ENCODE peak calls at places on chromosomes 3 and 15, in ten cellular contexts. I, Z, A, Y, M, H, J, W, G and N are unnamed samples.

GRCh38 chr15:98035577-98036010 is 75.1 kb downstream of the ARRDC4 start:
- DNase-seq in H (no peak), Y (no peak), J (no peak), I (no peak), A (no peak), Z (no peak), G (no peak), W (no peak), M (peak), N (no peak)

GRCh38 chr3:156509209-156510174 is 45.4 kb downstream of the SSR3 start:
- DNase-seq in I (peak), W (peak), J (no peak), Z (no peak), H (peak), A (no peak), Y (no peak), M (peak), G (no peak), N (no peak)

GRCh38 chr3:106004137-106004600 is 135.4 kb upstream of the CBLB start:
- DNase-seq in W (peak), M (peak), G (no peak), Z (no peak), J (no peak), Y (no peak), I (no peak), H (peak), A (no peak), N (no peak)

GRCh38 chr3:114527036-114527644 is 233.3 kb downstream of the TIGIT start:
- DNase-seq in I (peak), Z (no peak), W (peak), G (no peak), Y (no peak), M (peak), H (no peak), A (no peak), J (no peak), N (no peak)

GRCh38 chr15:28106294-28107110 is 7.4 kb upstream of the OCA2 start:
- DNase-seq in I (no peak), Y (peak), M (no peak), A (peak), J (no peak), Z (no peak), G (no peak), W (no peak), H (no peak), N (no peak)

GRCh38 chr3:54967586-54968244 is 39.9 kb upstream of the LRTM1 start:
- DNase-seq in I (no peak), H (peak), M (no peak), J (no peak), Z (no peak), Y (no peak), G (no peak), A (no peak), W (no peak), N (no peak)

GRCh38 chr3:177516130-177517011 is 319.1 kb upstream of the TBL1XR1 start:
- DNase-seq in Z (peak), W (peak), G (no peak), A (no peak), I (no peak), M (no peak), Y (peak), J (no peak), H (peak), N (no peak)

GRCh38 chr3:64266065-64266874 is 41.0 kb upstream of the PRICKLE2 start:
- DNase-seq in I (no peak), G (no peak), Y (no peak), H (peak), J (no peak), M (peak), Z (no peak), A (no peak), W (peak), N (no peak)

GRCh38 chr3:78972617-78973301 is 795.0 kb downstream of the ROBO1 start:
- DNase-seq in G (no peak), A (no peak), H (no peak), Z (no peak), J (no peak), I (peak), W (no peak), Y (no peak), M (peak), N (no peak)

GRCh38 chr15:94535298-94536048 is 304.1 kb downstream of the MCTP2 start:
- DNase-seq in G (no peak), J (no peak), M (no peak), Y (no peak), A (no peak), I (no peak), Z (no peak), W (no peak), H (no peak), N (no peak)
- TF ChIP-seq CTCF in G (no peak), J (no peak), M (no peak), Y (no peak), A (no peak), I (no peak), Z (no peak), W (no peak), H (no peak), N (no peak)

GRCh38 chr3:157700405-157700804 is 197.2 kb upstream of the VEPH1 start:
- DNase-seq in I (no peak), H (no peak), A (no peak), J (no peak), Y (no peak), W (peak), G (no peak), Z (no peak), M (peak), N (no peak)
- TF ChIP-seq CTCF in I (no peak), H (peak), A (no peak), J (no peak), Y (no peak), W (peak), G (no peak), Z (no peak), M (no peak), N (no peak)

GRCh38 chr15:29435811-29436210 is 166.2 kb upstream of the NSMCE3 start:
- DNase-seq in A (no peak), W (no peak), J (no peak), I (no peak), Z (no peak), H (no peak), M (no peak), G (no peak), Y (no peak), N (no peak)

GRCh38 chr15:29442532-29442931 is 172.9 kb upstream of the NSMCE3 start:
- DNase-seq in Z (no peak), M (no peak), A (no peak), W (no peak), Y (no peak), I (no peak), J (no peak), H (no peak), G (no peak), N (no peak)

GRCh38 chr15:29437888-29438713 is 168.5 kb upstream of the NSMCE3 start:
- DNase-seq in A (no peak), Y (no peak), W (no peak), J (no peak), G (peak), I (no peak), Z (no peak), H (no peak), M (no peak), N (no peak)

GRCh38 chr15:29440541-29440940 is 170.9 kb upstream of the NSMCE3 start:
- DNase-seq in A (no peak), I (no peak), G (peak), J (no peak), W (no peak), M (no peak), Z (no peak), H (no peak), Y (no peak), N (no peak)

DNA sequence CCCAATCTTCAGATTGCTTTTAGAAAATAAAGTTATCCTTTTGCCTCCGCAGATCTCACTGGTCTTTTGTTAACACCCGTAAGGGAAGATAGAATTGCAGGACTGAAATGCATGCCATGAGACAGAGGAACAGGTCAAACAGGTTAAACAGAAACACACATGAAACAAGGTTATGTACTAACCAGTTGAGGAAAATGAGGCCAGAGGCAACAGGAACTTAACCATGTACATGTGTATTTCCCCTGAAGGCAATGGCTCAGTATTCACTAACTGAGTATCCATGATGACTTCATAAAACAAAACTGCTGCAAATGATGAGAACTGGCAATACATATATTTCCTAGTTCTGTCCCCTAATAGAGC is 169.1 kb upstream of the NSMCE3 start:
- DNase-seq in H (no peak), M (no peak), G (no peak), A (no peak), I (no peak), J (no peak), W (no peak), Y (no peak), Z (no peak), N (no peak)
- TF ChIP-seq CTCF in H (no peak), M (no peak), G (no peak), A (no peak), I (no peak), J (no peak), W (no peak), Y (no peak), Z (no peak), N (no peak)

GRCh38 chr15:76953913-76954312 is 22.4 kb downstream of the RCN2 start:
- DNase-seq in G (no peak), I (no peak), H (no peak), J (no peak), Z (no peak), M (no peak), W (no peak), A (no peak), Y (no peak), N (no peak)

GRCh38 chr15:76954744-76955143 is 23.2 kb downstream of the RCN2 start:
- DNase-seq in G (no peak), Y (no peak), W (no peak), Z (no peak), M (no peak), A (no peak), I (no peak), J (no peak), H (no peak), N (no peak)

GRCh38 chr15:76945494-76945893 is 13.9 kb downstream of the RCN2 start:
- DNase-seq in Y (no peak), Z (no peak), H (peak), J (no peak), I (no peak), A (no peak), M (no peak), W (no peak), G (no peak), N (no peak)

GRCh38 chr15:76947454-76947853 is 15.9 kb downstream of the RCN2 start:
- DNase-seq in I (no peak), M (no peak), G (no peak), J (no peak), A (no peak), Z (no peak), Y (no peak), W (no peak), H (no peak), N (no peak)

GRCh38 chr15:76951161-76951714 is 19.7 kb downstream of the RCN2 start:
- DNase-seq in Y (no peak), I (no peak), H (no peak), M (no peak), G (no peak), A (no peak), W (no peak), J (no peak), Z (no peak), N (no peak)
- TF ChIP-seq CTCF in Y (no peak), I (no peak), H (no peak), M (no peak), G (no peak), A (no peak), W (no peak), J (no peak), Z (no peak), N (no peak)

DNA sequence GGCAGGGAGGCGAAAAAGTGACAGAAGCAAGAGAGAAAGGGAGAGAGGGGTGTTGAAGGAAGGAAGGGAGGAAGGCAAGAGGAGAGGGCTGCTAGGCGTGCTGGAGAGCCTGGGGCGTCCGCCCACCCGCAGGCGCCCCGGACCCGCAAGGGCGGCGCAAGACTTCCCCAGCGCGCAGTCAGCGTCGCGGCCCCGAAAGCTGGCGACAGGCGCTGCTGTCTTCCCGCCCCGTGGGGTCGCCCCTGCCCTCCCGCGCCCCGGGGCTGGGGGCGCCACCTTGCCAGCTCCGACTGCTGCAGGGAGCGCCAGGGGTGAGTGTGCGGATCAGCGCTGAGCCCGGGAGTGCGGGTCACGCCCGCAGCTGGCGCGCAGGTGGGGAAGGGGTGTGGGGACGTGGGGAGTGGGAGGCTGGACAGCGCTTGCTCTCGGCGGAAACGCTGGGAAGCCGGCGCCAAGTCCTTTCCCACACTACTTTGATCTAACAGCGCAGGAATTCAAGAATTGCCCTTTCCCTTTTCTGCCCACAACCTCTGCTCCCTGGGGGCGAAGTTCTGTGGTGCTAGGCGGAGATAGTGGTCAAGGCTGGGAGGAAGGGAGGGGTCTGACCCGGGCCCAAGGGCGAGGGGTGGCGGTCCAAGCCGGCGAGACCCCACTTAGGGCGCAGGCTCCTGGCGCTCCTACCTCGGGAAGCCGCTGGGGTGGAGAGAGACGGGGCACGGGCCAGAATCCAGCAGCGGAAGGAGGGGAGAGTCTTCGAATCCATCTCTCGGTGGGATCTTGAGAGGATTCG is 266.1 kb downstream of the CGGBP1 start:
- DNase-seq in Z (peak), I (no peak), W (no peak), M (peak), Y (peak), H (no peak), G (no peak), A (peak), J (no peak), N (peak)
- TF ChIP-seq CTCF in Z (no peak), I (no peak), W (no peak), M (no peak), Y (no peak), H (no peak), G (no peak), A (no peak), J (no peak), N (no peak)

GRCh38 chr3:21013566-21013965 is 737.4 kb downstream of the ZNF385D start:
- DNase-seq in Z (no peak), G (no peak), M (no peak), A (no peak), J (no peak), I (no peak), H (no peak), Y (no peak), W (no peak), N (no peak)

GRCh38 chr3:21020043-21020442 is 731.0 kb downstream of the ZNF385D start:
- DNase-seq in W (no peak), Z (no peak), G (no peak), I (no peak), H (no peak), J (no peak), Y (no peak), A (no peak), M (no peak), N (no peak)

GRCh38 chr3:21020681-21021080 is 730.3 kb downstream of the ZNF385D start:
- DNase-seq in Z (no peak), I (no peak), H (no peak), W (no peak), G (no peak), J (no peak), Y (no peak), A (no peak), M (no peak), N (no peak)

GRCh38 chr3:21017115-21017852 is 733.7 kb downstream of the ZNF385D start:
- DNase-seq in A (no peak), Z (no peak), I (peak), Y (no peak), J (no peak), M (peak), W (peak), G (no peak), H (no peak), N (no peak)
- TF ChIP-seq CTCF in A (no peak), Z (no peak), I (peak), Y (no peak), J (no peak), M (peak), W (peak), G (no peak), H (peak), N (no peak)

DNA sequence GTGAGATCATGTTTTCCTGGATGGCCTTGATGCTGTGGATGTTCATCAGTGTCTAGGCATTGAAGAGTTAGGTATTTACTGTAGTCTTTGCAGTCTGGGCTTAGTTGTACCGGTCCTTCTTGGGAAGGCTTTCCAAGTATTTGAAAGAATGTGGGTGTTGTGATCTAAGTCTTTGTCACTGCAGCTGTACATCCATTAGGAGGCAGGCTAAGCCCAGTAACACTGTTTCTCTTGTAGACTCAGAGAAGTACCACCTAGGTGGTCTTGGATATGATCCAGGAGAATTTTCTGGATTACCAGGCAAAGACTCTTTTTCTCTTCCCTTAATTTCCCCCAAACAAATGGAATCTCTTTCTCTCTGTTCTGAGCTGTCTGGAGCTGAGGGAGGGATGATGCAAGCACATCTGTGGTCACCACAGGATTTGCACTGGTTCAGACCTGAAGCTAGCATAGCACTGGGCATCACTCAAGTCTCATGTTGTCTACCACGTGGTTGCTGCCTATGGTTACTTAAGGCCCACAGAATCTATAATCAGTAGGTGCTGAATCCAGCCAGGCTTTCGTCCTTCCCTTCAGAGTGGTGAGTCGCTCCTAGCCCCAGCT is 227.6 kb downstream of the NECTIN3 start:
- DNase-seq in A (no peak), H (no peak), G (no peak), I (no peak), Y (no peak), Z (no peak), W (no peak), M (no peak), J (no peak), N (no peak)
- TF ChIP-seq CTCF in A (no peak), H (peak), G (no peak), I (no peak), Y (no peak), Z (no peak), W (no peak), M (no peak), J (no peak), N (no peak)

DNA sequence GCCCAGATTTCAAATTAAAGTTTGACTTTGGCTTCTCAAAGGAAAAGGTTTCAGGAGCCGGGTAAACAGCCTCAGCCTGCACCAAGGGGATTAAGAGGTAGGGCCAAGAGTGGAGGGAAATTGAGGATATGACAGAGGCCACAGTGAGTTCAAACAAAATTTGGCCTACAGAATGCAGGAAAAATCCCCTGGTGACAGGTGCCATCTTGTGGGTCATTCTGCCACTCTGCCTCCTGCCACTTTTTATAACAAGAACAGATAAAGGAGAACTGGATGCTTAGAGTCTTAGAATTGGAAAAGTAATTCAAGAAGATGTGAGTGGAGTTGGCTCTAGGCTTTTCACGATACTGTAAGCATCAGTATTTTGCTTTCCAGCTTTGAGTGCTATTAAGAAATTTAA is 253.2 kb downstream of the NR2F2 start:
- DNase-seq in W (no peak), Z (no peak), H (no peak), G (no peak), M (peak), I (no peak), Y (no peak), J (no peak), A (no peak), N (no peak)
- TF ChIP-seq CTCF in W (no peak), Z (no peak), H (no peak), G (no peak), M (no peak), I (no peak), Y (no peak), J (no peak), A (no peak), N (no peak)